ENCODE peak calls at places on chromosomes 7 and 10, in nine cellular contexts. Z is T-helper 2 cell, V is HT1080, E is HTR-8/SVneo, B is cerebellar cortex, P is RWPE1, J is GM04503, L is D341Med, Q is fibroblast of mammary gland. O is an unnamed sample.

GRCh38 chr7:31633894-31634494 is 53.0 kb upstream of the PPP1R17 start:
- DNase-seq in E (peak; percentile 41), B (peak; percentile 88), Q (peak; percentile 50), J (no peak), L (peak; percentile 64), Z (no peak), P (peak; percentile 64), V (peak; percentile 42), O (peak; percentile 19)

GRCh38 chr10:63627376-63627775 is 106.2 kb downstream of the REEP3 start:
- DNase-seq in E (no peak), J (no peak), P (no peak), Q (no peak), L (no peak), Z (no peak), V (no peak), B (no peak), O (no peak)

GRCh38 chr7:45885264-45885882 is 2.9 kb upstream of the IGFBP1 start:
- DNase-seq in J (no peak), B (no peak), Z (no peak), Q (peak; percentile 25), L (no peak), P (no peak), E (peak; percentile 31), V (peak; percentile 94), O (no peak)

GRCh38 chr10:6201511-6201975 is 1.2 kb upstream of the PFKFB3 start:
- DNase-seq in Z (peak; percentile 50), L (no peak), V (no peak), J (no peak), B (peak; percentile 56), Q (peak; percentile 31), E (no peak), P (peak; percentile 34), O (no peak)

GRCh38 chr10:50286996-50287803 is 35.9 kb upstream of the ASAH2 start:
- DNase-seq in Z (no peak), Q (no peak), B (peak; percentile 11), L (no peak), P (no peak), V (no peak), E (no peak), J (no peak), O (no peak)

GRCh38 chr7:73626814-73627213 is 2.5 kb upstream of the MLXIPL start:
- DNase-seq in J (no peak), E (no peak), B (no peak), L (peak; percentile 81), Z (no peak), V (no peak), P (no peak), Q (peak; percentile 52), O (no peak)

GRCh38 chr7:94375167-94375566 is 19.5 kb upstream of the COL1A2 start:
- DNase-seq in L (peak; percentile 52), J (peak; percentile 85), B (no peak), Q (peak; percentile 96), V (peak; percentile 29), E (peak; percentile 27), Z (no peak), P (no peak), O (peak; percentile 91)

GRCh38 chr10:12097791-12098190 is 29.0 kb downstream of the DHTKD1 start:
- DNase-seq in V (no peak), Q (peak; percentile 15), P (no peak), E (no peak), Z (no peak), J (no peak), B (no peak), L (no peak), O (peak; percentile 3)

GRCh38 chr7:30188806-30189205 is 54.0 kb downstream of the MTURN start:
- DNase-seq in L (no peak), Q (no peak), V (no peak), P (no peak), E (no peak), B (no peak), J (no peak), Z (no peak), O (no peak)

GRCh38 chr7:64946772-64947171 is 43.7 kb downstream of the ZNF273 start:
- DNase-seq in V (no peak), Q (peak; percentile 12), Z (no peak), E (no peak), L (peak; percentile 50), J (no peak), P (no peak), B (no peak), O (no peak)

GRCh38 chr10:115001506-115002381 is 63.7 kb downstream of the TRUB1 start:
- DNase-seq in V (peak; percentile 14), P (no peak), Q (peak; percentile 3), E (no peak), L (no peak), B (no peak), J (no peak), Z (no peak), O (no peak)

GRCh38 chr10:103025696-103026095 is 107.6 kb downstream of the CNNM2 start:
- DNase-seq in B (no peak), V (no peak), Q (no peak), Z (no peak), L (no peak), P (no peak), J (no peak), E (no peak), O (no peak)

GRCh38 chr10:60769406-60769805 is 8.9 kb upstream of the CDK1 start:
- DNase-seq in B (no peak), J (no peak), L (no peak), E (no peak), Z (no peak), P (no peak), V (no peak), Q (no peak), O (no peak)

GRCh38 chr7:148507741-148508285 is 82.8 kb upstream of the C7orf33 start:
- DNase-seq in V (no peak), L (no peak), Z (no peak), Q (no peak), B (no peak), J (no peak), P (no peak), E (no peak), O (no peak)

GRCh38 chr7:70833726-70834125 is 298.2 kb upstream of the GALNT17 start:
- DNase-seq in J (peak; percentile 4), B (no peak), L (no peak), Q (peak; percentile 55), P (peak; percentile 68), Z (no peak), V (peak; percentile 92), E (peak; percentile 18), O (no peak)

GRCh38 chr10:71090801-71091200 is 121.6 kb upstream of the UNC5B start:
- DNase-seq in L (peak; percentile 4), E (no peak), B (no peak), Q (no peak), P (no peak), J (no peak), V (no peak), Z (no peak), O (no peak)

GRCh38 chr7:15839415-15840100 is 153.1 kb upstream of the MEOX2 start:
- DNase-seq in P (no peak), L (peak; percentile 59), B (peak; percentile 20), V (no peak), Q (peak; percentile 44), E (no peak), J (no peak), Z (no peak), O (no peak)

GRCh38 chr10:116866987-116867595 is 17.8 kb downstream of the ENO4 start:
- DNase-seq in B (no peak), V (no peak), L (no peak), J (no peak), Z (no peak), Q (peak; percentile 61), E (no peak), P (no peak), O (no peak)

GRCh38 chr10:24215193-24215592 is 6.3 kb downstream of the KIAA1217 start:
- DNase-seq in Z (no peak), V (no peak), B (no peak), P (no peak), E (no peak), Q (no peak), L (no peak), J (no peak), O (no peak)